ENCODE peak calls at places on chromosomes 13 and 19, in four cellular contexts. One of them, this sample, is unnamed.

GRCh38 chr13:108483981-108484380 is 145.4 kb upstream of the MYO16 start:
- DNase-seq in fibroblast of gingiva: no peak
- DNase-seq in COR-L47: no peak
- DNase-seq in B cell: no peak
- DNase-seq in this sample: no peak

GRCh38 chr13:107324416-107325204 is 756.7 kb upstream of the ARGLU1 start:
- DNase-seq in COR-L47: no peak
- DNase-seq in B cell: no peak
- DNase-seq in fibroblast of gingiva: no peak
- DNase-seq in this sample: no peak

GRCh38 chr19:583968-584239 is 5.8 kb upstream of the HCN2 start:
- DNase-seq in fibroblast of gingiva: no peak
- DNase-seq in COR-L47: no peak
- DNase-seq in B cell: no peak
- DNase-seq in this sample: no peak

GRCh38 chr13:44388427-44388826 is 14.8 kb downstream of the SERP2 start:
- DNase-seq in fibroblast of gingiva: no peak
- DNase-seq in B cell: no peak
- DNase-seq in COR-L47: no peak
- DNase-seq in this sample: no peak

GRCh38 chr13:64158910-64159309 is 2743.3 kb upstream of the PCDH20 start:
- DNase-seq in fibroblast of gingiva: no peak
- DNase-seq in COR-L47: no peak
- DNase-seq in B cell: no peak
- DNase-seq in this sample: peak; percentile 45

GRCh38 chr19:1665565-1666047 is 13.2 kb upstream of the TCF3 start:
- DNase-seq in COR-L47: no peak
- DNase-seq in fibroblast of gingiva: no peak
- DNase-seq in B cell: no peak
- DNase-seq in this sample: no peak

GRCh38 chr13:88068975-88069374 is 397.8 kb downstream of the SLITRK5 start:
- DNase-seq in fibroblast of gingiva: no peak
- DNase-seq in B cell: no peak
- DNase-seq in COR-L47: no peak
- DNase-seq in this sample: no peak

GRCh38 chr19:4910594-4911273 is 1.4 kb downstream of the UHRF1 start:
- DNase-seq in B cell: peak; percentile 29
- DNase-seq in COR-L47: peak; percentile 30
- DNase-seq in fibroblast of gingiva: peak; percentile 49
- DNase-seq in this sample: peak; percentile 85

GRCh38 chr13:99992376-99992775 is 10.8 kb downstream of the ZIC2 start:
- DNase-seq in B cell: peak; percentile 8
- DNase-seq in fibroblast of gingiva: no peak
- DNase-seq in COR-L47: no peak
- DNase-seq in this sample: no peak

GRCh38 chr19:41407271-41407670 is 9.7 kb downstream of the BCKDHA start:
- DNase-seq in fibroblast of gingiva: no peak
- DNase-seq in B cell: no peak
- DNase-seq in COR-L47: no peak
- DNase-seq in this sample: no peak

GRCh38 chr13:93116809-93117208 is 109.8 kb upstream of the GPC6 start:
- DNase-seq in COR-L47: no peak
- DNase-seq in fibroblast of gingiva: no peak
- DNase-seq in B cell: no peak
- DNase-seq in this sample: no peak

GRCh38 chr19:12314553-12314952 is 18.9 kb downstream of the ZNF563 start:
- DNase-seq in fibroblast of gingiva: no peak
- DNase-seq in B cell: no peak
- DNase-seq in COR-L47: no peak
- DNase-seq in this sample: no peak

GRCh38 chr13:52455677-52456041 is 381 bp downstream of the CKAP2 start:
- DNase-seq in B cell: peak; percentile 83
- DNase-seq in fibroblast of gingiva: peak; percentile 35
- DNase-seq in COR-L47: peak; percentile 83
- DNase-seq in this sample: peak; percentile 30

GRCh38 chr13:50292082-50292481 is 276.8 kb downstream of the KCNRG start:
- DNase-seq in B cell: no peak
- DNase-seq in fibroblast of gingiva: no peak
- DNase-seq in COR-L47: no peak
- DNase-seq in this sample: no peak